ENCODE peak calls at places on chromosomes 5 and 9, in eight cellular contexts. U, F, S, T, X, R, I and Y are unnamed samples.

GRCh38 chr9:121508415-121508814 is 8.8 kb upstream of the GGTA1 start:
- DNase-seq in U (no peak), F (no peak), S (no peak), T (no peak), X (no peak), R (no peak), I (no peak), Y (no peak)

GRCh38 chr5:1320436-1321344 is 24.2 kb downstream of the CLPTM1L start:
- DNase-seq in U (no peak), F (no peak), S (no peak), T (peak), X (no peak), R (no peak), I (no peak), Y (peak)

GRCh38 chr5:147509710-147510651 is at the start of gene DPYSL3:
- DNase-seq in U (peak), F (no peak), S (peak), T (peak), X (peak), R (peak), I (peak), Y (peak)

GRCh38 chr5:67215592-67216471 is 19.2 kb upstream of the CD180 start:
- DNase-seq in U (no peak), F (peak), S (no peak), T (no peak), X (peak), R (peak), I (no peak), Y (peak)

GRCh38 chr5:8839361-8840055 is 706.4 kb downstream of the SEMA5A start:
- DNase-seq in U (no peak), F (no peak), S (no peak), T (no peak), X (no peak), R (no peak), I (no peak), Y (peak)

GRCh38 chr5:15993334-15993733 is 186.3 kb downstream of the MARCHF11 start:
- DNase-seq in U (no peak), F (no peak), S (no peak), T (no peak), X (peak), R (peak), I (peak), Y (no peak)

GRCh38 chr9:76576344-76576743 is 117.4 kb downstream of the GCNT1 start:
- DNase-seq in U (no peak), F (peak), S (no peak), T (no peak), X (peak), R (peak), I (peak), Y (no peak)

GRCh38 chr5:79992891-79993290 is 1.8 kb upstream of the MTX3 start:
- DNase-seq in U (no peak), F (no peak), S (no peak), T (no peak), X (no peak), R (no peak), I (peak), Y (no peak)

GRCh38 chr5:37071901-37072581 is 177.1 kb downstream of the CPLANE1 start:
- DNase-seq in U (no peak), F (no peak), S (no peak), T (no peak), X (peak), R (peak), I (peak), Y (no peak)

GRCh38 chr9:37412431-37413151 is 9.9 kb upstream of the GRHPR start:
- DNase-seq in U (no peak), F (no peak), S (no peak), T (no peak), X (peak), R (peak), I (peak), Y (no peak)

GRCh38 chr5:132813599-132814440 is 718 bp downstream of the SOWAHA start:
- DNase-seq in U (peak), F (no peak), S (peak), T (no peak), X (no peak), R (no peak), I (no peak), Y (peak)

GRCh38 chr9:93589688-93590087 is 13.3 kb downstream of the PHF2 start:
- DNase-seq in U (no peak), F (no peak), S (no peak), T (peak), X (peak), R (peak), I (peak), Y (no peak)

GRCh38 chr9:132849168-132849831 is 28.8 kb downstream of the AK8 start:
- DNase-seq in U (no peak), F (no peak), S (no peak), T (no peak), X (no peak), R (peak), I (no peak), Y (no peak)

GRCh38 chr9:91192785-91193657 is 168.7 kb downstream of the AUH start:
- DNase-seq in U (peak), F (peak), S (peak), T (peak), X (peak), R (peak), I (peak), Y (peak)

GRCh38 chr5:88290801-88291200 is 22.2 kb upstream of the TMEM161B start:
- DNase-seq in U (no peak), F (no peak), S (no peak), T (no peak), X (no peak), R (no peak), I (no peak), Y (no peak)

GRCh38 chr5:20972419-20972925 is 984.5 kb upstream of the CDH18 start:
- DNase-seq in U (no peak), F (no peak), S (peak), T (peak), X (no peak), R (no peak), I (no peak), Y (peak)

GRCh38 chr5:125043781-125044391 is 297.4 kb upstream of the ZNF608 start:
- DNase-seq in U (no peak), F (no peak), S (no peak), T (no peak), X (peak), R (no peak), I (peak), Y (no peak)

GRCh38 chr5:135157421-135158314 is 123.6 kb upstream of the PITX1 start:
- DNase-seq in U (no peak), F (no peak), S (no peak), T (no peak), X (no peak), R (no peak), I (no peak), Y (no peak)